ENCODE peak calls at places on chromosome 2, in nine cellular contexts. U is GM18507; G is BJ; D is neuronal stem cell; B is dorsolateral prefrontal cortex; E is renal cortical epithelial cell; N is tibial nerve; M is HCEC 1CT; F is central memory CD4-positive, alpha-beta T cell. I is an unnamed sample.

GRCh38 chr2:96260404-96261260 is 5.2 kb downstream of the TMEM127 start:
- DNase-seq in B (peak; percentile 44), F (no peak), U (no peak), D (no peak), G (peak; percentile 50), E (peak; percentile 94), M (peak; percentile 96), N (peak; percentile 51), I (peak; percentile 70)

GRCh38 chr2:64792310-64792709 is 138.6 kb upstream of the SERTAD2 start:
- DNase-seq in B (no peak), D (no peak), E (peak; percentile 55), M (peak; percentile 44), F (no peak), U (no peak), N (no peak), G (no peak), I (no peak)

GRCh38 chr2:62221141-62221540 is 25.2 kb downstream of the B3GNT2 start:
- DNase-seq in B (no peak), E (peak; percentile 63), D (no peak), N (no peak), G (no peak), M (no peak), F (no peak), U (no peak), I (peak; percentile 45)

GRCh38 chr2:88350641-88351601 is 101.6 kb downstream of the FOXI3 start:
- DNase-seq in F (peak; percentile 29), D (peak; percentile 68), M (no peak), U (no peak), E (peak; percentile 21), G (no peak), B (no peak), N (peak; percentile 21), I (peak; percentile 4)

GRCh38 chr2:88090446-88091283 is 23.0 kb downstream of the SMYD1 start:
- DNase-seq in N (no peak), D (no peak), U (no peak), F (no peak), G (no peak), B (no peak), E (no peak), M (no peak), I (no peak)

GRCh38 chr2:88210132-88211004 is 40.2 kb downstream of the THNSL2 start:
- DNase-seq in G (no peak), D (no peak), E (no peak), B (no peak), N (no peak), M (no peak), F (no peak), U (no peak), I (no peak)

GRCh38 chr2:30232801-30233130 is 1.4 kb downstream of the LBH start:
- DNase-seq in N (no peak), B (no peak), G (no peak), M (no peak), F (peak; percentile 54), U (no peak), D (no peak), E (no peak), I (peak; percentile 38)

GRCh38 chr2:72932045-72932444 is 14.7 kb downstream of the EMX1 start:
- DNase-seq in B (no peak), N (no peak), M (peak; percentile 9), F (no peak), D (no peak), G (no peak), U (no peak), E (peak; percentile 29), I (peak; percentile 32)

GRCh38 chr2:30798536-30798991 is 8.7 kb downstream of the CAPN13 start:
- DNase-seq in D (no peak), F (no peak), N (no peak), M (no peak), B (no peak), E (peak; percentile 98), G (no peak), U (no peak), I (peak; percentile 34)

GRCh38 chr2:120850551-120850950 is 114.9 kb downstream of the GLI2 start:
- DNase-seq in F (no peak), D (no peak), E (no peak), U (no peak), N (no peak), B (no peak), M (no peak), G (no peak), I (no peak)

GRCh38 chr2:151097930-151098329 is 163.7 kb downstream of the RBM43 start:
- DNase-seq in M (no peak), B (no peak), D (no peak), U (no peak), E (no peak), N (no peak), G (no peak), F (no peak), I (no peak)

GRCh38 chr2:20095469-20095868 is 44.0 kb upstream of the LAPTM4A start:
- DNase-seq in E (no peak), D (no peak), N (no peak), G (no peak), F (no peak), B (no peak), M (no peak), U (no peak), I (no peak)

GRCh38 chr2:209383212-209383611 is 40.6 kb upstream of the MAP2 start:
- DNase-seq in F (no peak), D (no peak), M (peak; percentile 83), B (no peak), N (no peak), E (peak; percentile 98), G (no peak), U (no peak), I (peak; percentile 40)

I was measured in NCI-H69.